ENCODE peak calls at places on chromosomes 2 and 18, in eight cellular contexts. V, R, X, H, K, O, G and C are unnamed samples.

GRCh38 chr2:210003394-210003793 is 956 bp downstream of the RPE start:
- DNase-seq in H (no peak), R (no peak), K (no peak), V (no peak), O (no peak), X (no peak), G (no peak), C (no peak)

GRCh38 chr2:156343940-156344301 is 11.4 kb upstream of the NR4A2 start:
- DNase-seq in X (no peak), O (no peak), R (no peak), V (no peak), K (no peak), G (no peak), H (peak; percentile 31), C (no peak)

GRCh38 chr18:11905613-11906012 is 2.5 kb downstream of the MPPE1 start:
- DNase-seq in R (no peak), G (no peak), O (no peak), X (no peak), V (no peak), H (no peak), K (no peak), C (no peak)

GRCh38 chr2:30332791-30333453 is 101.6 kb downstream of the LBH start:
- DNase-seq in G (no peak), O (no peak), H (no peak), X (no peak), V (no peak), R (no peak), K (no peak), C (no peak)

GRCh38 chr2:20448246-20449046 is 1.6 kb downstream of the RHOB start:
- DNase-seq in O (peak; percentile 29), V (no peak), K (no peak), G (no peak), H (no peak), R (peak; percentile 52), X (peak; percentile 32), C (no peak)

GRCh38 chr2:241540391-241540765 is 18.2 kb upstream of the BOK start:
- DNase-seq in H (peak; percentile 24), G (no peak), V (no peak), R (peak; percentile 51), O (no peak), K (peak; percentile 75), X (no peak), C (no peak)

GRCh38 chr2:223042704-223043118 is 9.3 kb upstream of the KCNE4 start:
- DNase-seq in H (no peak), V (no peak), K (peak; percentile 85), G (no peak), R (no peak), X (no peak), O (no peak), C (no peak)

GRCh38 chr2:73852020-73852419 is 23.3 kb downstream of the STAMBP start:
- DNase-seq in V (peak; percentile 29), G (peak; percentile 31), R (no peak), X (no peak), O (no peak), H (peak; percentile 72), K (peak; percentile 83), C (peak; percentile 39)

GRCh38 chr18:63603772-63604171 is 16.6 kb downstream of the SERPINB13 start:
- DNase-seq in G (no peak), X (no peak), R (no peak), V (no peak), K (peak; percentile 88), H (peak; percentile 48), O (no peak), C (no peak)

GRCh38 chr18:62486290-62486964 is 36.4 kb upstream of the ZCCHC2 start:
- DNase-seq in R (no peak), K (peak; percentile 98), X (no peak), G (no peak), V (no peak), O (no peak), H (no peak), C (no peak)

GRCh38 chr18:62490967-62491366 is 31.9 kb upstream of the ZCCHC2 start:
- DNase-seq in V (no peak), R (no peak), G (no peak), H (no peak), X (no peak), O (no peak), K (no peak), C (no peak)

GRCh38 chr2:236715511-236715961 is 145.9 kb downstream of the ACKR3 start:
- DNase-seq in G (no peak), H (peak; percentile 52), V (no peak), K (no peak), R (no peak), X (peak; percentile 27), O (peak; percentile 12), C (no peak)

GRCh38 chr2:65017335-65017734 is 28.1 kb downstream of the SLC1A4 start:
- DNase-seq in K (peak; percentile 31), X (peak; percentile 42), V (no peak), O (peak; percentile 24), R (no peak), G (no peak), H (no peak), C (no peak)

GRCh38 chr18:934518-935123 is 29.9 kb downstream of the ADCYAP1 start:
- DNase-seq in G (no peak), O (no peak), R (no peak), X (no peak), H (no peak), K (no peak), V (no peak), C (no peak)

GRCh38 chr18:59961086-59961485 is 61.3 kb downstream of the PMAIP1 start:
- DNase-seq in G (no peak), R (no peak), K (peak; percentile 76), X (no peak), V (no peak), H (no peak), O (no peak), C (no peak)

GRCh38 chr18:57898506-57899124 is 95.5 kb upstream of the ATP8B1 start:
- DNase-seq in R (no peak), K (peak; percentile 82), X (no peak), V (no peak), O (no peak), G (peak; percentile 36), H (peak; percentile 61), C (no peak)